ENCODE peak calls at places on chromosome 4, in ten cellular contexts. T is fibroblast of pulmonary artery; E is psoas muscle; U is endothelial cell; C is GM23338; R is lung; G is CD8-positive, alpha-beta T cell; B is left ventricle myocardium inferior; F is BE2C; L is GM20000. Z is an unnamed sample.

GRCh38 chr4:23028875-23029274 is 336.1 kb downstream of the GBA3 start:
- DNase-seq in L (no peak), R (no peak), F (no peak), C (no peak), B (no peak), U (no peak), E (no peak), G (no peak), T (no peak), Z (no peak)

GRCh38 chr4:67327245-67327860 is 217.9 kb downstream of the CENPC start:
- DNase-seq in F (peak), G (peak), E (no peak), L (peak), U (peak), R (peak), C (peak), T (peak), B (no peak), Z (peak)

GRCh38 chr4:124152130-124152529 is 560.4 kb downstream of the ANKRD50 start:
- DNase-seq in L (no peak), U (no peak), C (no peak), E (no peak), R (no peak), F (no peak), G (no peak), T (no peak), B (no peak), Z (no peak)

GRCh38 chr4:27009539-27009938 is 148.9 kb downstream of the STIM2 start:
- DNase-seq in E (no peak), T (peak), C (no peak), L (no peak), F (no peak), R (no peak), B (no peak), G (no peak), U (no peak), Z (no peak)

GRCh38 chr4:3294401-3295241 is 1.8 kb downstream of the RGS12 start:
- DNase-seq in G (no peak), F (no peak), B (no peak), U (no peak), R (no peak), T (no peak), C (no peak), E (no peak), L (no peak), Z (no peak)

GRCh38 chr4:53147711-53148110 is 218.2 kb downstream of the SCFD2 start:
- DNase-seq in C (no peak), L (no peak), R (no peak), T (no peak), E (no peak), U (no peak), G (no peak), B (no peak), F (no peak), Z (no peak)

GRCh38 chr4:42608551-42608950 is 48.4 kb downstream of the ATP8A1 start:
- DNase-seq in R (no peak), L (no peak), F (no peak), U (no peak), C (no peak), T (no peak), B (no peak), G (no peak), E (no peak), Z (no peak)

GRCh38 chr4:185304944-185305690 is 90.6 kb downstream of the LRP2BP start:
- DNase-seq in G (no peak), B (no peak), L (peak), F (peak), C (peak), U (peak), T (peak), R (peak), E (no peak), Z (peak)

GRCh38 chr4:169160825-169161224 is 109.9 kb downstream of the SH3RF1 start:
- DNase-seq in B (no peak), U (no peak), E (no peak), G (no peak), R (no peak), L (no peak), F (no peak), C (no peak), T (peak), Z (no peak)

GRCh38 chr4:2469192-2469984 is 482 bp downstream of the RNF4 start:
- DNase-seq in F (peak), G (peak), R (peak), B (peak), L (peak), C (peak), U (peak), E (peak), T (no peak), Z (peak)

DNA sequence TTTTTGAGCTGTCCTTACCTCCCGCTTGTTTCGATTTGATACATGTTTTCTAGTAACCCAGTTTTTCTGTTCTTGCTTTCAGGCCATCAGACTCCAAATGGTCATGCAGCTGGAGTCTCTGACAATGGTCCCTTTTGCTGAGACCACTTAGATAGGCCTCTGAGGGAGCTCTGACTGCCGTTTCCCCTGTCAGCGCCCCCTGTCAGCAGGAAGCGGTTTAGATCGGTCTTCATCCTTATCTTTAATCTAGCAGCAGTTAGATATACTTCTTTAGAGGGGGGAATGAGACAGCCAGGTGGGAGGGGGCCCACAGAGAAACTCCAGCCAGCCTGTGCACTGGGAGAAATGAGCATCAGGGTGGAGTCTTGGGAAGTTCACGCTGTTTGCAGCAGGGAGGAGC is 457.9 kb downstream of the GPAT3 start:
- DNase-seq in T (no peak), B (no peak), F (peak), E (no peak), U (no peak), R (no peak), G (no peak), C (peak), L (no peak), Z (peak)
- TF ChIP-seq CTCF in T (no peak), B (no peak), F (peak), E (no peak), U (no peak), R (no peak), G (no peak), C (peak), L (peak), Z (no peak)

DNA sequence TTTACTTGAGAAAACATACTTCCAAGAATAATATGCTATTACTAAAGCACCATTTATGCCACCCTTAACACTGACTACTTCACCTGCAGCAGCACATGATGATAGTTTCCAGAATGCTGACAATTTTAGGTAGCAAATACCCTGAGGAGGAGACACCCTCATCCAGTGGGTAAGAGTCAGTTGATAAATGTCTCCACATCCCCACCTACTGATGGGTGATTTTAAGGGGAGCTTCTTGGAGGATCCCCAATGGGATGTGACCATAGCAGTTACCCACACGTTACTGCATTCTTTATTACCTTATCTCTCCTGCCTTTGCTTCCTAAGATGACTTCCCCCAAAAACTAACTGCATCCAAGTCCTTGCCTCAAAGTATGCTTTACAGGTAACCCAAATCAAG is 131.2 kb upstream of the SMARCAD1 start:
- DNase-seq in G (no peak), L (peak), R (no peak), E (no peak), C (peak), B (no peak), U (no peak), F (no peak), T (no peak), Z (no peak)
- TF ChIP-seq CTCF in G (no peak), L (no peak), R (no peak), E (no peak), C (no peak), B (no peak), U (no peak), F (peak), T (no peak), Z (no peak)

DNA sequence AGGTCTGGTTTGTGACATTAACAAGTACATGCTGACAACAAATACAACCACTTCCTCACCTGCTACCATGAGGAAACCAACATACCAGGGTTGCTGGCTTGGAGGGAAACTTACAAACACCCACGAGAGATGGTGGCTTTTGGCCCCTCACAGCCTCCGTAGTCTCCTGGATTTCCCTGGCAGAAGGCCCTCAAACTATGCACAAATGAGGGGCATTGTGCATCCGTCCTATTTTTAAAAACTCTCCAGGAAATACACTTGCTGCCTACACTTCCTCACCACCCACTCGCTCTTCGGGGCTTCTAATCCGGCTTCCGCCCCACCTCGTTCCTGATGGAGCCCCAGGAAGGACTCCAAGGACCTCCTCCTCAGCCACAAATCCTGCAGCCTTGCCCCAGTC is 355.0 kb upstream of the GATB start:
- DNase-seq in B (no peak), F (no peak), U (peak), R (no peak), T (no peak), C (no peak), E (no peak), G (peak), L (peak), Z (no peak)
- TF ChIP-seq CTCF in B (no peak), F (no peak), U (no peak), R (no peak), T (no peak), C (no peak), E (no peak), G (no peak), L (no peak), Z (no peak)

GRCh38 chr4:113760852-113761681 is 471 bp downstream of the CAMK2D start:
- DNase-seq in T (peak), F (peak), G (no peak), U (peak), C (peak), E (peak), L (peak), R (peak), B (peak), Z (peak)

GRCh38 chr4:113762851-113763172 is 1.3 kb upstream of the CAMK2D start:
- DNase-seq in U (no peak), T (no peak), R (no peak), C (no peak), G (no peak), B (no peak), F (no peak), L (no peak), E (no peak), Z (no peak)

GRCh38 chr4:113762061-113762850 is 718 bp upstream of the CAMK2D start:
- DNase-seq in C (peak), L (peak), E (peak), G (peak), R (peak), F (peak), T (peak), U (peak), B (peak), Z (peak)

GRCh38 chr4:113760094-113760851 is 1.3 kb downstream of the CAMK2D start:
- DNase-seq in L (no peak), C (peak), R (peak), F (peak), E (peak), U (no peak), B (peak), G (no peak), T (peak), Z (peak)

DNA sequence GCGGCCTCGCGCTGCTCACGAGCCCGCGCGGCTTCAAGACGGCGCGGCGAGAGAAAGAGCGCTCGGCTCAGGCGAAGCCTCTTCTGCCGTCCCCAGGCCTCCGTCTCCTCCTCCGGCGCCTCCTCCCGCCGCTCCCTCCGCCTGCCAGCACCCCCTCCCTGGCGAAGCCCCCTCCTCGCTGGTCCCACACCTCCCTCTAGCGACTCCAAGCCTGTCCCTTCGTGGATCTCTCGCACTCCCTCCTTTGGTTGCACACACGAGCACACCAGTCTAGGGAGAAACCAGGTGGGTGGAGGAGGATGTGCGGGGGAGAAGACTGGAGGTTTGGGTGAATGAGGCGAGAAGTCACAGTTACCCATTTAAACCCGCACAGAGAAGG is at the start of gene CAMK2D:
- DNase-seq in C (no peak), R (peak), T (peak), F (peak), L (peak), G (peak), U (peak), E (peak), B (peak), Z (peak)
- TF ChIP-seq CTCF in C (peak), R (peak), T (peak), F (peak), L (peak), G (no peak), U (no peak), E (peak), B (peak), Z (peak)

DNA sequence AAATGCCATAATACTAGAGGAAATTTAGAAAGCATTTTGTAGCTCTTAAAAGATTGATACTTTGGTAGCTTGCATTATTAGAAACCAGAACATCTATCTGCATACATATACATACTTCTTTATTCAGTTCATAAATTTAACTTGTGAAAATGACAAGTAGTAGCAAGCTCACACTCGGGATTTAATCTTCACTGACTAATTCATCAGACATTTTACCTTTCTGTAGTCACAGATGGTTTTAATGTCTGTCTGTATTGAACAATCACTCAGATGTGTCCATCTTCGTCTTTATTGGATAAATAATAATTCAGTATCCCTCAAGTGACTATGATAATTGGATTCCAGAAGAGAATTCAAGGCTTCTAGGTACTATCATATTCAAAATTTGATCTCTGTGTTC is 232.3 kb downstream of the TENM3 start:
- DNase-seq in T (no peak), F (no peak), G (no peak), L (no peak), C (no peak), U (no peak), R (no peak), E (no peak), B (no peak), Z (no peak)
- TF ChIP-seq CTCF in T (no peak), F (no peak), G (no peak), L (no peak), C (no peak), U (no peak), R (no peak), E (no peak), B (no peak), Z (no peak)